ENCODE peak calls at places on chromosomes 13 and 19, in four cellular contexts. R is GM20000, T is T-cell, O is HuH-7.5. N is an unnamed sample.
A peak's percentile ranks its signal among the peaks of the same experiment; 100 is the strongest.

GRCh38 chr19:41590945-41591344 is 15.0 kb downstream of the CEACAM21 start:
- DNase-seq in R (no peak), T (no peak), O (no peak), N (no peak)

GRCh38 chr19:45472557-45473365 is 5.0 kb downstream of the FOSB start:
- DNase-seq in R (no peak), T (no peak), O (no peak), N (no peak)

GRCh38 chr19:43589277-43589676 is 6.7 kb downstream of the IRGQ start:
- DNase-seq in R (no peak), T (no peak), O (no peak), N (no peak)

GRCh38 chr13:95968906-95969305 is 84.3 kb downstream of the UGGT2 start:
- DNase-seq in R (no peak), T (no peak), O (no peak), N (no peak)

GRCh38 chr13:101751488-101751887 is 299.0 kb downstream of the ITGBL1 start:
- DNase-seq in R (no peak), T (no peak), O (no peak), N (no peak)

GRCh38 chr13:30618186-30618937 is 642 bp downstream of the USPL1 start:
- DNase-seq in R (peak; percentile 13), T (peak; percentile 7), O (no peak), N (no peak)

GRCh38 chr19:57363734-57364181 is 407 bp downstream of the TRAPPC2B start:
- DNase-seq in R (peak; percentile 5), T (no peak), O (no peak), N (no peak)

GRCh38 chr13:91962946-91963345 is 564.5 kb downstream of the GPC5 start:
- DNase-seq in R (no peak), T (no peak), O (no peak), N (no peak)

N was measured in D721Med.